ENCODE peak calls at places on chromosomes 12 and 14, in eight cellular contexts. One of them, this sample, is unnamed.

GRCh38 chr12:57404966-57405640 is 25.7 kb downstream of the R3HDM2 start:
- DNase-seq in GM06990: peak
- DNase-seq in IMR-90: no peak
- DNase-seq in uterus: no peak
- DNase-seq in MM.1S: no peak
- DNase-seq in activated CD8-positive, alpha-beta T cell treated with anti-CD3 and anti-CD28 coated beads for 36 hours: peak
- DNase-seq in A673: no peak
- DNase-seq in nephron progenitor cell: no peak
- DNase-seq in this sample: no peak

GRCh38 chr12:40152783-40153383 is 47.0 kb upstream of the SLC2A13 start:
- DNase-seq in GM06990: no peak
- DNase-seq in IMR-90: peak
- DNase-seq in uterus: peak
- DNase-seq in MM.1S: peak
- DNase-seq in activated CD8-positive, alpha-beta T cell treated with anti-CD3 and anti-CD28 coated beads for 36 hours: peak
- DNase-seq in A673: peak
- DNase-seq in nephron progenitor cell: peak
- DNase-seq in this sample: no peak

GRCh38 chr12:114218136-114218535 is 187.8 kb downstream of the TBX5 start:
- DNase-seq in GM06990: no peak
- DNase-seq in IMR-90: no peak
- DNase-seq in uterus: no peak
- DNase-seq in MM.1S: no peak
- DNase-seq in activated CD8-positive, alpha-beta T cell treated with anti-CD3 and anti-CD28 coated beads for 36 hours: no peak
- DNase-seq in A673: no peak
- DNase-seq in nephron progenitor cell: no peak
- DNase-seq in this sample: no peak

GRCh38 chr14:53890611-53891091 is 66.0 kb downstream of the BMP4 start:
- DNase-seq in GM06990: no peak
- DNase-seq in IMR-90: peak
- DNase-seq in uterus: no peak
- DNase-seq in MM.1S: no peak
- DNase-seq in activated CD8-positive, alpha-beta T cell treated with anti-CD3 and anti-CD28 coated beads for 36 hours: no peak
- DNase-seq in A673: no peak
- DNase-seq in nephron progenitor cell: no peak
- DNase-seq in this sample: peak

GRCh38 chr12:107990325-107990724 is 138.8 kb upstream of the WSCD2 start:
- DNase-seq in GM06990: no peak
- DNase-seq in IMR-90: no peak
- DNase-seq in uterus: peak
- DNase-seq in MM.1S: peak
- DNase-seq in activated CD8-positive, alpha-beta T cell treated with anti-CD3 and anti-CD28 coated beads for 36 hours: peak
- DNase-seq in A673: peak
- DNase-seq in nephron progenitor cell: peak
- DNase-seq in this sample: peak

GRCh38 chr12:4978737-4979136 is 64.9 kb upstream of the KCNA5 start:
- DNase-seq in GM06990: no peak
- DNase-seq in IMR-90: no peak
- DNase-seq in uterus: no peak
- DNase-seq in MM.1S: no peak
- DNase-seq in activated CD8-positive, alpha-beta T cell treated with anti-CD3 and anti-CD28 coated beads for 36 hours: no peak
- DNase-seq in A673: peak
- DNase-seq in nephron progenitor cell: no peak
- DNase-seq in this sample: no peak

GRCh38 chr12:93970892-93971688 is 177.3 kb upstream of the PLXNC1 start:
- DNase-seq in GM06990: no peak
- DNase-seq in IMR-90: no peak
- DNase-seq in uterus: no peak
- DNase-seq in MM.1S: no peak
- DNase-seq in activated CD8-positive, alpha-beta T cell treated with anti-CD3 and anti-CD28 coated beads for 36 hours: no peak
- DNase-seq in A673: no peak
- DNase-seq in nephron progenitor cell: no peak
- DNase-seq in this sample: no peak

GRCh38 chr12:122951406-122951805 is 14.9 kb downstream of the ABCB9 start:
- DNase-seq in GM06990: no peak
- DNase-seq in IMR-90: peak
- DNase-seq in uterus: no peak
- DNase-seq in MM.1S: no peak
- DNase-seq in activated CD8-positive, alpha-beta T cell treated with anti-CD3 and anti-CD28 coated beads for 36 hours: peak
- DNase-seq in A673: no peak
- DNase-seq in nephron progenitor cell: no peak
- DNase-seq in this sample: no peak

GRCh38 chr12:89892426-89892825 is 183.8 kb upstream of the ATP2B1 start:
- DNase-seq in GM06990: no peak
- DNase-seq in IMR-90: no peak
- DNase-seq in uterus: no peak
- DNase-seq in MM.1S: no peak
- DNase-seq in activated CD8-positive, alpha-beta T cell treated with anti-CD3 and anti-CD28 coated beads for 36 hours: no peak
- DNase-seq in A673: no peak
- DNase-seq in nephron progenitor cell: no peak
- DNase-seq in this sample: no peak

GRCh38 chr12:47935196-47935595 is 28.2 kb upstream of the TMEM106C start:
- DNase-seq in GM06990: no peak
- DNase-seq in IMR-90: peak
- DNase-seq in uterus: peak
- DNase-seq in MM.1S: no peak
- DNase-seq in activated CD8-positive, alpha-beta T cell treated with anti-CD3 and anti-CD28 coated beads for 36 hours: no peak
- DNase-seq in A673: no peak
- DNase-seq in nephron progenitor cell: no peak
- DNase-seq in this sample: no peak

GRCh38 chr12:6632026-6632978 is 3.5 kb downstream of the LPAR5 start:
- DNase-seq in GM06990: peak
- DNase-seq in IMR-90: no peak
- DNase-seq in uterus: no peak
- DNase-seq in MM.1S: no peak
- DNase-seq in activated CD8-positive, alpha-beta T cell treated with anti-CD3 and anti-CD28 coated beads for 36 hours: peak
- DNase-seq in A673: peak
- DNase-seq in nephron progenitor cell: no peak
- DNase-seq in this sample: peak

GRCh38 chr14:91374287-91374880 is 43.2 kb downstream of the CCDC88C start:
- DNase-seq in GM06990: no peak
- DNase-seq in IMR-90: no peak
- DNase-seq in uterus: no peak
- DNase-seq in MM.1S: no peak
- DNase-seq in activated CD8-positive, alpha-beta T cell treated with anti-CD3 and anti-CD28 coated beads for 36 hours: no peak
- DNase-seq in A673: no peak
- DNase-seq in nephron progenitor cell: no peak
- DNase-seq in this sample: peak

GRCh38 chr14:22850944-22851790 is 14.8 kb downstream of the MMP14 start:
- DNase-seq in GM06990: no peak
- DNase-seq in IMR-90: peak
- DNase-seq in uterus: peak
- DNase-seq in MM.1S: no peak
- DNase-seq in activated CD8-positive, alpha-beta T cell treated with anti-CD3 and anti-CD28 coated beads for 36 hours: peak
- DNase-seq in A673: no peak
- DNase-seq in nephron progenitor cell: no peak
- DNase-seq in this sample: no peak

GRCh38 chr12:123243851-123244250 is 10.6 kb downstream of the MTRFR start:
- DNase-seq in GM06990: no peak
- DNase-seq in IMR-90: no peak
- DNase-seq in uterus: no peak
- DNase-seq in MM.1S: no peak
- DNase-seq in activated CD8-positive, alpha-beta T cell treated with anti-CD3 and anti-CD28 coated beads for 36 hours: no peak
- DNase-seq in A673: no peak
- DNase-seq in nephron progenitor cell: no peak
- DNase-seq in this sample: no peak

GRCh38 chr12:122227341-122227740 is 1.5 kb upstream of the DIABLO start:
- DNase-seq in GM06990: no peak
- DNase-seq in IMR-90: no peak
- DNase-seq in uterus: no peak
- DNase-seq in MM.1S: no peak
- DNase-seq in activated CD8-positive, alpha-beta T cell treated with anti-CD3 and anti-CD28 coated beads for 36 hours: peak
- DNase-seq in A673: no peak
- DNase-seq in nephron progenitor cell: no peak
- DNase-seq in this sample: no peak

GRCh38 chr14:39665084-39665483 is 232.9 kb upstream of the FBXO33 start:
- DNase-seq in GM06990: peak
- DNase-seq in IMR-90: no peak
- DNase-seq in uterus: no peak
- DNase-seq in MM.1S: no peak
- DNase-seq in activated CD8-positive, alpha-beta T cell treated with anti-CD3 and anti-CD28 coated beads for 36 hours: no peak
- DNase-seq in A673: peak
- DNase-seq in nephron progenitor cell: no peak
- DNase-seq in this sample: no peak

GRCh38 chr14:28468191-28469151 is 298.1 kb upstream of the FOXG1 start:
- DNase-seq in GM06990: no peak
- DNase-seq in IMR-90: no peak
- DNase-seq in uterus: no peak
- DNase-seq in MM.1S: no peak
- DNase-seq in activated CD8-positive, alpha-beta T cell treated with anti-CD3 and anti-CD28 coated beads for 36 hours: no peak
- DNase-seq in A673: no peak
- DNase-seq in nephron progenitor cell: no peak
- DNase-seq in this sample: no peak

GRCh38 chr14:90693413-90693812 is 122.8 kb downstream of the TTC7B start:
- DNase-seq in GM06990: no peak
- DNase-seq in IMR-90: no peak
- DNase-seq in uterus: no peak
- DNase-seq in MM.1S: peak
- DNase-seq in activated CD8-positive, alpha-beta T cell treated with anti-CD3 and anti-CD28 coated beads for 36 hours: no peak
- DNase-seq in A673: no peak
- DNase-seq in nephron progenitor cell: no peak
- DNase-seq in this sample: no peak

GRCh38 chr12:124663771-124664366 is 96.5 kb upstream of the NCOR2 start:
- DNase-seq in GM06990: no peak
- DNase-seq in IMR-90: no peak
- DNase-seq in uterus: no peak
- DNase-seq in MM.1S: no peak
- DNase-seq in activated CD8-positive, alpha-beta T cell treated with anti-CD3 and anti-CD28 coated beads for 36 hours: no peak
- DNase-seq in A673: no peak
- DNase-seq in nephron progenitor cell: no peak
- DNase-seq in this sample: no peak

GRCh38 chr12:120751389-120751788 is 25.8 kb downstream of the ACADS start:
- DNase-seq in GM06990: no peak
- DNase-seq in IMR-90: no peak
- DNase-seq in uterus: no peak
- DNase-seq in MM.1S: no peak
- DNase-seq in activated CD8-positive, alpha-beta T cell treated with anti-CD3 and anti-CD28 coated beads for 36 hours: no peak
- DNase-seq in A673: no peak
- DNase-seq in nephron progenitor cell: no peak
- DNase-seq in this sample: no peak

GRCh38 chr12:120749256-120749655 is 23.6 kb downstream of the ACADS start:
- DNase-seq in GM06990: no peak
- DNase-seq in IMR-90: no peak
- DNase-seq in uterus: no peak
- DNase-seq in MM.1S: no peak
- DNase-seq in activated CD8-positive, alpha-beta T cell treated with anti-CD3 and anti-CD28 coated beads for 36 hours: no peak
- DNase-seq in A673: no peak
- DNase-seq in nephron progenitor cell: no peak
- DNase-seq in this sample: no peak

GRCh38 chr12:120748242-120748641 is 22.6 kb downstream of the ACADS start:
- DNase-seq in GM06990: no peak
- DNase-seq in IMR-90: no peak
- DNase-seq in uterus: no peak
- DNase-seq in MM.1S: no peak
- DNase-seq in activated CD8-positive, alpha-beta T cell treated with anti-CD3 and anti-CD28 coated beads for 36 hours: no peak
- DNase-seq in A673: no peak
- DNase-seq in nephron progenitor cell: no peak
- DNase-seq in this sample: no peak

GRCh38 chr12:120754792-120755191 is 29.2 kb downstream of the ACADS start:
- DNase-seq in GM06990: no peak
- DNase-seq in IMR-90: no peak
- DNase-seq in uterus: no peak
- DNase-seq in MM.1S: no peak
- DNase-seq in activated CD8-positive, alpha-beta T cell treated with anti-CD3 and anti-CD28 coated beads for 36 hours: no peak
- DNase-seq in A673: no peak
- DNase-seq in nephron progenitor cell: no peak
- DNase-seq in this sample: no peak

DNA sequence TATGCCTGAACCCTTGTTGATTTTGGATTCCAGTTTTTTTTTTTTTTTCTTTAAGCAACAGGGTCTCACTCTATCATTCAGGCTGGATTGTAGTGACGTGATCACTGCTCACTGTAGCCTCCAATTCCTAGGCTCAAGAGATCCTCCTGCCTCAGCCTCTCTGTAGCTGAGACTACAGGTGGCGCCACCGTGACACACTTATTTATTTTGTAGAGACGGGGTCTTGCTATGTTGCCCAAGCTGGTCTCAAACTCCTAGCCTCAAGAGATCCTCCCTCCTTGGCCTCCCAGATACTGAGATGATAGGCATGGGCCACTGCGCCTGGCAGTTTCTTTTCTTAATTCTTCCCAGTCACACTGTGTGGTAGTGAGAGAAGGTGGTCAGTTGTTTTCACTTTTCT is 25.2 kb downstream of the ACADS start:
- DNase-seq in GM06990: no peak
- DNase-seq in IMR-90: no peak
- DNase-seq in uterus: no peak
- DNase-seq in MM.1S: no peak
- DNase-seq in activated CD8-positive, alpha-beta T cell treated with anti-CD3 and anti-CD28 coated beads for 36 hours: peak
- DNase-seq in A673: no peak
- DNase-seq in nephron progenitor cell: no peak
- DNase-seq in this sample: no peak
- TF ChIP-seq CTCF in GM06990: peak
- TF ChIP-seq CTCF in IMR-90: no peak
- TF ChIP-seq CTCF in uterus: no peak
- TF ChIP-seq CTCF in MM.1S: no peak
- TF ChIP-seq CTCF in activated CD8-positive, alpha-beta T cell treated with anti-CD3 and anti-CD28 coated beads for 36 hours: no peak
- TF ChIP-seq CTCF in A673: peak
- TF ChIP-seq CTCF in nephron progenitor cell: no peak
- TF ChIP-seq CTCF in this sample: no peak

GRCh38 chr14:105485720-105486332 is 860 bp upstream of the CRIP1 start:
- DNase-seq in GM06990: peak
- DNase-seq in IMR-90: no peak
- DNase-seq in uterus: no peak
- DNase-seq in MM.1S: no peak
- DNase-seq in activated CD8-positive, alpha-beta T cell treated with anti-CD3 and anti-CD28 coated beads for 36 hours: peak
- DNase-seq in A673: peak
- DNase-seq in nephron progenitor cell: peak
- DNase-seq in this sample: peak
- TF ChIP-seq CTCF in GM06990: peak
- TF ChIP-seq CTCF in IMR-90: peak
- TF ChIP-seq CTCF in uterus: no peak
- TF ChIP-seq CTCF in MM.1S: peak
- TF ChIP-seq CTCF in activated CD8-positive, alpha-beta T cell treated with anti-CD3 and anti-CD28 coated beads for 36 hours: no peak
- TF ChIP-seq CTCF in A673: peak
- TF ChIP-seq CTCF in nephron progenitor cell: peak
- TF ChIP-seq CTCF in this sample: peak

DNA sequence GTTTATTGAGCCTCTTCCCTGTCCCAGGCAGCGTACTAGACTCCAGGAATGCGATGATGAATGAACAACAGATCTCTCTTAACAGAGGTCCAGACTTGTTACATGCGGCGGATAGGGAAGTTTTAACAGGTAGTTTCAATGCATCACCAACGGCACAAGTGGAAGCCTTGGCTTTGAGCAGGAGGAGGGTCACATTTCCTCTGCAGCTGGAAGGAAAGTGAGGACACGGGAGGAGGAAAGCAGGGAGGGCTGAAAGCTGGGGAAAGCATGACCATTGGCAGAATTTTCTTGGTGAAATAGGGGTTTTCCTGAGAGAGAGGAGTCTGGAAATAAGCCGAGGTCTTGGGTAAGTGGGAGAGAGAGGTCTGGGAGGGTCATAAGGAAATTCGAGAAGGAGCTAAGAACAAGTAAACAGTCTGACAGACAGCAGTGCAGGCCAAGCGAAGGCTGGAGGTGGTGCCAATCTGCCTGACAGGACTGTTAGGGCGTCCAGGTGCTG is 15.4 kb downstream of the BHLHE41 start:
- DNase-seq in GM06990: no peak
- DNase-seq in IMR-90: peak
- DNase-seq in uterus: peak
- DNase-seq in MM.1S: no peak
- DNase-seq in activated CD8-positive, alpha-beta T cell treated with anti-CD3 and anti-CD28 coated beads for 36 hours: no peak
- DNase-seq in A673: no peak
- DNase-seq in nephron progenitor cell: peak
- DNase-seq in this sample: no peak
- TF ChIP-seq CTCF in GM06990: no peak
- TF ChIP-seq CTCF in IMR-90: no peak
- TF ChIP-seq CTCF in uterus: no peak
- TF ChIP-seq CTCF in MM.1S: no peak
- TF ChIP-seq CTCF in activated CD8-positive, alpha-beta T cell treated with anti-CD3 and anti-CD28 coated beads for 36 hours: no peak
- TF ChIP-seq CTCF in A673: no peak
- TF ChIP-seq CTCF in nephron progenitor cell: no peak
- TF ChIP-seq CTCF in this sample: no peak

GRCh38 chr12:127559349-127560040 is 707.5 kb upstream of the TMEM132C start:
- DNase-seq in GM06990: no peak
- DNase-seq in IMR-90: peak
- DNase-seq in uterus: no peak
- DNase-seq in MM.1S: peak
- DNase-seq in activated CD8-positive, alpha-beta T cell treated with anti-CD3 and anti-CD28 coated beads for 36 hours: peak
- DNase-seq in A673: peak
- DNase-seq in nephron progenitor cell: peak
- DNase-seq in this sample: no peak
- TF ChIP-seq CTCF in GM06990: peak
- TF ChIP-seq CTCF in IMR-90: peak
- TF ChIP-seq CTCF in uterus: no peak
- TF ChIP-seq CTCF in MM.1S: peak
- TF ChIP-seq CTCF in activated CD8-positive, alpha-beta T cell treated with anti-CD3 and anti-CD28 coated beads for 36 hours: peak
- TF ChIP-seq CTCF in A673: peak
- TF ChIP-seq CTCF in nephron progenitor cell: peak
- TF ChIP-seq CTCF in this sample: no peak